ENCODE peak calls at places on chromosomes 1 and 21, in eight cellular contexts. O is left cardiac atrium; E is CD4-positive, alpha-beta T cell; H is activated CD4-positive, alpha-beta T cell treated with anti-CD3 and anti-CD28 coated beads for 36 hours; P is naive thymus-derived CD8-positive, alpha-beta T cell; F is stimulated activated naive CD8-positive, alpha-beta T cell treated with anti-CD3 and anti-CD28 coated beads, Interleukin-15, Interleukin-2, amounts not matched to agents 100 U/mL and 50 U/mL, for 24 hours; L is effector memory CD8-positive, alpha-beta T cell; K is heart right ventricle. M is an unnamed sample.

GRCh38 chr1:213464786-213465460 is 413.9 kb downstream of the RPS6KC1 start:
- ATAC-seq in P (no peak), F (no peak), L (no peak), K (no peak), E (no peak), O (no peak), H (no peak), M (no peak)

GRCh38 chr21:14675774-14676530 is 129.8 kb upstream of the SAMSN1 start:
- ATAC-seq in K (no peak), O (no peak), P (peak), H (peak), E (peak), L (peak), F (peak), M (no peak)

GRCh38 chr1:173824315-173825081 is at the start of the genes CENPL and DARS2:
- ATAC-seq in K (peak), H (peak), F (peak), E (peak), P (peak), O (peak), L (peak), M (peak)

GRCh38 chr21:44914176-44914874 is 6.4 kb downstream of the ITGB2 start:
- ATAC-seq in H (peak), K (no peak), E (peak), P (peak), L (peak), F (peak), O (peak), M (no peak)

GRCh38 chr1:156033011-156033410 is 12.3 kb upstream of the SSR2 start:
- ATAC-seq in O (no peak), E (no peak), P (no peak), H (no peak), K (no peak), F (no peak), L (no peak), M (no peak)

GRCh38 chr1:66168919-66169725 is 364.8 kb upstream of the SGIP1 start:
- ATAC-seq in H (peak), F (peak), P (peak), K (no peak), E (peak), L (peak), O (no peak), M (no peak)

GRCh38 chr1:30489737-30490389 is 233.5 kb downstream of the MATN1 start:
- ATAC-seq in E (no peak), K (no peak), H (no peak), O (no peak), P (no peak), F (no peak), L (no peak), M (no peak)

GRCh38 chr21:36288651-36289243 is 31.2 kb upstream of the MORC3 start:
- ATAC-seq in P (peak), L (peak), K (no peak), F (peak), E (peak), H (peak), O (no peak), M (no peak)

GRCh38 chr1:6646499-6647148 is 22.0 kb downstream of the THAP3 start:
- ATAC-seq in H (peak), E (peak), L (peak), K (peak), P (peak), F (no peak), O (peak), M (peak)

GRCh38 chr1:201793306-201793925 is 35.5 kb upstream of the IPO9 start:
- ATAC-seq in P (no peak), O (no peak), K (no peak), H (no peak), E (no peak), L (no peak), F (no peak), M (no peak)

GRCh38 chr1:232033285-232033684 is 406.7 kb downstream of the DISC1 start:
- ATAC-seq in P (no peak), E (no peak), H (no peak), L (no peak), K (no peak), O (no peak), F (no peak), M (no peak)

GRCh38 chr1:193418745-193419058 is 232.3 kb upstream of the B3GALT2 start:
- ATAC-seq in L (peak), O (peak), E (peak), H (peak), P (peak), F (peak), K (no peak), M (no peak)

GRCh38 chr1:108747128-108747827 is 804 bp downstream of the STXBP3 start:
- ATAC-seq in H (peak), P (no peak), E (no peak), L (no peak), F (peak), O (peak), K (peak), M (peak)

GRCh38 chr1:247386695-247387094 is 29.3 kb upstream of the NLRP3 start:
- ATAC-seq in F (no peak), H (no peak), L (no peak), K (no peak), O (peak), P (no peak), E (no peak), M (no peak)

GRCh38 chr1:8598060-8598724 is 219.2 kb downstream of the RERE start:
- ATAC-seq in K (peak), L (no peak), O (peak), P (no peak), E (no peak), F (no peak), H (no peak), M (peak)

GRCh38 chr1:224106568-224107281 is 7.2 kb upstream of the FBXO28 start:
- ATAC-seq in K (peak), H (peak), P (peak), O (peak), F (peak), E (peak), L (peak), M (no peak)

GRCh38 chr1:58805716-58806571 is 22.1 kb upstream of the JUN start:
- ATAC-seq in P (no peak), L (peak), F (no peak), O (no peak), K (no peak), E (no peak), H (no peak), M (no peak)

GRCh38 chr1:233208687-233209086 is 86.8 kb downstream of the PCNX2 start:
- ATAC-seq in L (no peak), F (no peak), H (no peak), P (no peak), K (no peak), E (no peak), O (no peak), M (no peak)

GRCh38 chr1:169048043-169048442 is 58.4 kb upstream of the ATP1B1 start:
- ATAC-seq in L (no peak), P (no peak), F (no peak), E (no peak), K (no peak), O (no peak), H (no peak), M (no peak)

GRCh38 chr1:228937851-228938247 is 202.6 kb downstream of the RHOU start:
- ATAC-seq in F (no peak), O (peak), E (no peak), K (peak), H (no peak), P (peak), L (no peak), M (peak)

GRCh38 chr1:245837741-245838140 is 669.3 kb downstream of the SMYD3 start:
- ATAC-seq in P (no peak), F (no peak), O (no peak), K (no peak), E (no peak), L (no peak), H (no peak), M (no peak)

GRCh38 chr1:113255728-113256347 is 134.5 kb upstream of the MAGI3 start:
- ATAC-seq in L (no peak), H (no peak), K (no peak), P (no peak), O (no peak), E (no peak), F (no peak), M (no peak)

GRCh38 chr1:44924835-44925464 is 61.4 kb downstream of the EIF2B3 start:
- ATAC-seq in P (no peak), K (no peak), H (peak), F (no peak), O (peak), L (no peak), E (no peak), M (no peak)

GRCh38 chr1:152884506-152884905 is 6.4 kb downstream of the SMCP start:
- ATAC-seq in L (no peak), K (no peak), P (no peak), F (no peak), O (no peak), E (no peak), H (no peak), M (no peak)

GRCh38 chr1:226425431-226426031 is 17.6 kb upstream of the PARP1 start:
- ATAC-seq in H (peak), P (peak), O (no peak), K (no peak), E (peak), F (peak), L (peak), M (no peak)

GRCh38 chr1:236207121-236207520 is 64.8 kb downstream of the GPR137B start:
- ATAC-seq in L (no peak), E (no peak), K (peak), F (no peak), P (no peak), O (peak), H (no peak), M (peak)

GRCh38 chr1:68010094-68010493 is 40.3 kb downstream of the DIRAS3 start:
- ATAC-seq in L (no peak), P (no peak), F (no peak), K (peak), H (no peak), E (no peak), O (peak), M (no peak)

GRCh38 chr1:158809862-158810261 is 21.3 kb upstream of the MNDA start:
- ATAC-seq in P (no peak), F (no peak), L (no peak), E (no peak), H (no peak), K (peak), O (peak), M (no peak)

GRCh38 chr1:50424045-50424939 is 1.0 kb upstream of the DMRTA2 start:
- ATAC-seq in E (no peak), P (no peak), K (no peak), H (peak), L (peak), O (no peak), F (no peak), M (no peak)

GRCh38 chr1:187338762-187339412 is 510.1 kb downstream of the PLA2G4A start:
- ATAC-seq in P (no peak), E (no peak), O (no peak), F (no peak), K (no peak), L (no peak), H (no peak), M (no peak)

GRCh38 chr1:99851850-99852454 is 1.8 kb downstream of the AGL start:
- ATAC-seq in H (no peak), K (no peak), F (no peak), P (no peak), O (no peak), E (no peak), L (no peak), M (no peak)

GRCh38 chr21:37214952-37215351 is 52.2 kb downstream of the VPS26C start:
- ATAC-seq in E (no peak), F (no peak), O (no peak), K (no peak), H (no peak), P (no peak), L (no peak), M (no peak)

GRCh38 chr21:23861908-23862504 is 1745.3 kb downstream of the MRPL39 start:
- ATAC-seq in F (no peak), K (no peak), L (no peak), E (no peak), H (no peak), P (peak), O (no peak), M (no peak)

GRCh38 chr21:15309022-15309590 is 244.3 kb upstream of the NRIP1 start:
- ATAC-seq in K (no peak), F (no peak), L (no peak), P (no peak), O (no peak), H (no peak), E (no peak), M (no peak)

GRCh38 chr1:70459502-70460225 is 48.6 kb downstream of the CTH start:
- ATAC-seq in P (no peak), O (peak), H (no peak), L (no peak), E (no peak), F (no peak), K (no peak), M (no peak)

GRCh38 chr1:116677474-116678062 is 10.0 kb upstream of the IGSF3 start:
- ATAC-seq in E (no peak), H (no peak), F (no peak), P (no peak), K (no peak), L (no peak), O (no peak), M (no peak)

GRCh38 chr1:37294514-37294913 is 179.9 kb upstream of the ZC3H12A start:
- ATAC-seq in P (no peak), F (no peak), E (no peak), H (no peak), K (no peak), O (no peak), L (no peak), M (no peak)